ENCODE peak calls at places on chromosome 11, in six cellular contexts. E is left colon; K is stimulated activated CD4-positive, alpha-beta T cell treated with anti-CD3 and anti-CD28 coated beads, Interleukin-1b, Interleukin-23, amount 100 ng/mL, for 24 hours; Z is renal cortical epithelial cell; H is left lobe of liver; V is activated T-helper 1 cell treated with Interleukin-2 at 50 U/mL for 16 hours. W is an unnamed sample.

GRCh38 chr11:8671242-8671641 is 11.2 kb downstream of the TRIM66 start:
- DNase-seq in E (no peak), K (no peak), Z (peak), H (no peak), V (no peak), W (no peak)

GRCh38 chr11:93890441-93891051 is 40.1 kb upstream of the VSTM5 start:
- DNase-seq in E (no peak), K (no peak), Z (no peak), H (no peak), V (no peak), W (no peak)

GRCh38 chr11:134668076-134668475 is 256.0 kb upstream of the B3GAT1 start:
- DNase-seq in E (no peak), K (no peak), Z (no peak), H (no peak), V (no peak), W (no peak)

GRCh38 chr11:56841210-56841810 is 92.8 kb upstream of the OR9G4 start:
- DNase-seq in E (peak), K (no peak), Z (peak), H (peak), V (no peak), W (no peak)

GRCh38 chr11:115929618-115930129 is 425.5 kb upstream of the CADM1 start:
- DNase-seq in E (no peak), K (no peak), Z (peak), H (no peak), V (no peak), W (no peak)

GRCh38 chr11:995752-996420 is 40.6 kb downstream of the MUC6 start:
- DNase-seq in E (no peak), K (no peak), Z (peak), H (no peak), V (no peak), W (no peak)

GRCh38 chr11:105609832-105610781 is at the start of gene GRIA4:
- DNase-seq in E (peak), K (no peak), Z (no peak), H (no peak), V (no peak), W (no peak)

GRCh38 chr11:1395773-1396374 is 6.1 kb downstream of the BRSK2 start:
- DNase-seq in E (no peak), K (no peak), Z (no peak), H (no peak), V (no peak), W (no peak)

GRCh38 chr11:2945757-2946287 is 16.6 kb upstream of the PHLDA2 start:
- DNase-seq in E (no peak), K (no peak), Z (no peak), H (no peak), V (no peak), W (no peak)

GRCh38 chr11:69335461-69336386 is 41.8 kb downstream of the MYEOV start:
- DNase-seq in E (no peak), K (no peak), Z (no peak), H (peak), V (no peak), W (no peak)

GRCh38 chr11:12287009-12287373 is 90.4 kb upstream of the PARVA start:
- DNase-seq in E (no peak), K (no peak), Z (peak), H (peak), V (no peak), W (no peak)

GRCh38 chr11:70584786-70585545 is 186.6 kb downstream of the CTTN start:
- DNase-seq in E (no peak), K (no peak), Z (no peak), H (no peak), V (no peak), W (no peak)

GRCh38 chr11:115616941-115617340 is 112.7 kb upstream of the CADM1 start:
- DNase-seq in E (no peak), K (no peak), Z (peak), H (no peak), V (no peak), W (no peak)

GRCh38 chr11:123186291-123186690 is 8.8 kb downstream of the CLMP start:
- DNase-seq in E (no peak), K (no peak), Z (peak), H (no peak), V (no peak), W (no peak)

GRCh38 chr11:132610216-132610615 is 922.1 kb downstream of the OPCML start:
- DNase-seq in E (no peak), K (no peak), Z (no peak), H (no peak), V (no peak), W (no peak)

GRCh38 chr11:88292156-88292844 is 45.2 kb downstream of the CTSC start:
- DNase-seq in E (peak), K (no peak), Z (peak), H (peak), V (no peak), W (no peak)

GRCh38 chr11:128686745-128687177 is 7.1 kb upstream of the FLI1 start:
- DNase-seq in E (peak), K (no peak), Z (no peak), H (no peak), V (no peak), W (peak)

GRCh38 chr11:102986815-102987214 is 31.3 kb upstream of the MMP13 start:
- DNase-seq in E (no peak), K (no peak), Z (peak), H (no peak), V (no peak), W (no peak)

GRCh38 chr11:61567286-61568061 is 13.4 kb downstream of the SYT7 start:
- DNase-seq in E (peak), K (peak), Z (peak), H (peak), V (peak), W (peak)

GRCh38 chr11:119739021-119739703 is 10.2 kb upstream of the NECTIN1 start:
- DNase-seq in E (peak), K (no peak), Z (no peak), H (no peak), V (no peak), W (no peak)

GRCh38 chr11:74417379-74417804 is 19.2 kb upstream of the PGM2L1 start:
- DNase-seq in E (no peak), K (no peak), Z (peak), H (no peak), V (no peak), W (peak)

GRCh38 chr11:2135648-2136201 is 3.5 kb downstream of the IGF2 start:
- DNase-seq in E (no peak), K (no peak), Z (no peak), H (no peak), V (no peak), W (no peak)

GRCh38 chr11:32809313-32809712 is 14.9 kb upstream of the CCDC73 start:
- DNase-seq in E (peak), K (peak), Z (peak), H (peak), V (no peak), W (no peak)

GRCh38 chr11:87114093-87114492 is 76.4 kb downstream of the TMEM135 start:
- DNase-seq in E (no peak), K (no peak), Z (no peak), H (no peak), V (no peak), W (no peak)

GRCh38 chr11:59189986-59190385 is 18.1 kb downstream of the DTX4 start:
- DNase-seq in E (no peak), K (no peak), Z (no peak), H (no peak), V (no peak), W (no peak)

GRCh38 chr11:119797736-119798135 is 68.7 kb upstream of the NECTIN1 start:
- DNase-seq in E (no peak), K (no peak), Z (no peak), H (no peak), V (no peak), W (no peak)

GRCh38 chr11:71349627-71350026 is 97.2 kb upstream of the SHANK2 start:
- DNase-seq in E (no peak), K (no peak), Z (no peak), H (no peak), V (no peak), W (no peak)

GRCh38 chr11:107017433-107018227 is 646 bp downstream of the GUCY1A2 start:
- DNase-seq in E (peak), K (no peak), Z (no peak), H (peak), V (no peak), W (no peak)

GRCh38 chr11:78138694-78139421 is 568 bp downstream of the ALG8 start:
- DNase-seq in E (peak), K (peak), Z (peak), H (no peak), V (peak), W (no peak)

GRCh38 chr11:87463486-87464102 is 425.9 kb downstream of the TMEM135 start:
- DNase-seq in E (no peak), K (no peak), Z (peak), H (no peak), V (no peak), W (no peak)